ENCODE peak calls at places on chromosomes 16 and 17, in six cellular contexts. C is BJ; O is CD8-positive, alpha-beta memory T cell; L is aorta; X is astrocyte of the spinal cord; V is adipocyte. H is an unnamed sample.

GRCh38 chr17:64683791-64684190 is 21.7 kb upstream of the SMURF2 start:
- DNase-seq in O (no peak), X (peak), V (peak), C (no peak), L (no peak), H (no peak)

GRCh38 chr16:68921654-68922053 is 78.3 kb downstream of the TANGO6 start:
- DNase-seq in C (no peak), O (no peak), X (peak), V (no peak), L (no peak), H (no peak)

GRCh38 chr16:49748322-49748721 is 107.6 kb downstream of the ZNF423 start:
- DNase-seq in C (no peak), L (no peak), X (peak), V (no peak), O (no peak), H (no peak)

GRCh38 chr17:72514888-72515287 is 394.1 kb downstream of the SOX9 start:
- DNase-seq in L (no peak), X (peak), V (peak), O (no peak), C (no peak), H (no peak)

GRCh38 chr17:30429155-30429554 is 48.1 kb upstream of the GOSR1 start:
- DNase-seq in C (peak), L (no peak), X (peak), V (peak), O (no peak), H (no peak)

GRCh38 chr17:75876190-75876937 is 2.0 kb downstream of the TRIM47 start:
- DNase-seq in X (no peak), O (peak), C (no peak), V (no peak), L (peak), H (peak)

GRCh38 chr16:86455116-86455515 is 55.2 kb upstream of the FOXF1 start:
- DNase-seq in L (no peak), O (no peak), V (peak), X (peak), C (peak), H (no peak)

GRCh38 chr17:19726615-19727376 is 10.4 kb upstream of the SLC47A2 start:
- DNase-seq in C (no peak), L (no peak), V (no peak), X (no peak), O (no peak), H (no peak)

GRCh38 chr17:73431401-73432205 is 119.8 kb upstream of the CDC42EP4 start:
- DNase-seq in O (no peak), C (no peak), X (no peak), V (no peak), L (peak), H (no peak)

GRCh38 chr16:56679813-56680212 is 2.5 kb upstream of the MT1X start:
- DNase-seq in X (no peak), V (no peak), O (no peak), C (no peak), L (no peak), H (no peak)

GRCh38 chr16:74756203-74756602 is 18.4 kb downstream of the FA2H start:
- DNase-seq in X (no peak), L (peak), V (no peak), C (no peak), O (no peak), H (no peak)

GRCh38 chr16:50637716-50638602 is 43.2 kb downstream of the SNX20 start:
- DNase-seq in L (no peak), C (no peak), V (no peak), X (no peak), O (no peak), H (no peak)

GRCh38 chr17:4833941-4834501 is 881 bp downstream of the MINK1 start:
- DNase-seq in X (peak), C (no peak), O (no peak), V (peak), L (no peak), H (no peak)

GRCh38 chr17:57935833-57936807 is 19.1 kb downstream of the CUEDC1 start:
- DNase-seq in L (no peak), O (no peak), C (no peak), V (peak), X (peak), H (no peak)

GRCh38 chr17:48439875-48440505 is 10.0 kb upstream of the SKAP1 start:
- DNase-seq in X (no peak), O (peak), C (no peak), V (no peak), L (no peak), H (peak)

GRCh38 chr17:44977740-44978584 is 9.9 kb upstream of the C1QL1 start:
- DNase-seq in V (no peak), C (no peak), O (no peak), X (no peak), L (no peak), H (no peak)

GRCh38 chr16:57873218-57873617 is 70.9 kb upstream of the KIFC3 start:
- DNase-seq in X (no peak), V (no peak), O (no peak), L (no peak), C (no peak), H (no peak)

GRCh38 chr17:44653954-44654353 is 2.3 kb upstream of the MEIOC start:
- DNase-seq in O (no peak), X (no peak), C (no peak), V (no peak), L (no peak), H (no peak)

GRCh38 chr17:49229805-49230600 is 584 bp downstream of the PHOSPHO1 start:
- DNase-seq in L (peak), V (no peak), C (no peak), O (no peak), X (no peak), H (no peak)

GRCh38 chr17:64679710-64680216 is 17.7 kb upstream of the SMURF2 start:
- DNase-seq in X (peak), O (no peak), V (peak), C (peak), L (no peak), H (no peak)

GRCh38 chr16:23509763-23510153 is 536 bp downstream of the GGA2 start:
- DNase-seq in C (no peak), L (no peak), V (peak), O (peak), X (peak), H (peak)

GRCh38 chr16:65235339-65236177 is 113.7 kb upstream of the CDH11 start:
- DNase-seq in V (no peak), O (no peak), C (no peak), L (no peak), X (no peak), H (no peak)

GRCh38 chr17:77319211-77320031 is 178.7 kb downstream of the SEC14L1 start:
- DNase-seq in L (peak), X (peak), O (peak), V (peak), C (peak), H (peak)

GRCh38 chr17:43860077-43860725 is 13.2 kb downstream of the CD300LG start:
- DNase-seq in X (no peak), L (peak), V (peak), C (no peak), O (no peak), H (no peak)

GRCh38 chr17:2704031-2704889 is 7.3 kb downstream of the CLUH start:
- DNase-seq in V (no peak), X (no peak), L (peak), C (no peak), O (no peak), H (no peak)

GRCh38 chr17:11917415-11917814 is 79.9 kb downstream of the ZNF18 start:
- DNase-seq in L (no peak), C (no peak), O (no peak), V (no peak), X (no peak), H (no peak)

GRCh38 chr16:1103649-1104005 is 7.6 kb upstream of the C1QTNF8 start:
- DNase-seq in O (no peak), V (no peak), L (no peak), X (no peak), C (no peak), H (no peak)
- H3K4me3 ChIP-seq in O (no peak), V (no peak), L (no peak), X (no peak), C (no peak), H (no peak)

GRCh38 chr16:3007957-3008748 is 4.6 kb upstream of the CLDN9 start:
- DNase-seq in X (no peak), V (no peak), O (peak), C (no peak), L (no peak), H (no peak)
- H3K4me3 ChIP-seq in X (no peak), V (no peak), O (peak), C (no peak), L (no peak), H (peak)

DNA sequence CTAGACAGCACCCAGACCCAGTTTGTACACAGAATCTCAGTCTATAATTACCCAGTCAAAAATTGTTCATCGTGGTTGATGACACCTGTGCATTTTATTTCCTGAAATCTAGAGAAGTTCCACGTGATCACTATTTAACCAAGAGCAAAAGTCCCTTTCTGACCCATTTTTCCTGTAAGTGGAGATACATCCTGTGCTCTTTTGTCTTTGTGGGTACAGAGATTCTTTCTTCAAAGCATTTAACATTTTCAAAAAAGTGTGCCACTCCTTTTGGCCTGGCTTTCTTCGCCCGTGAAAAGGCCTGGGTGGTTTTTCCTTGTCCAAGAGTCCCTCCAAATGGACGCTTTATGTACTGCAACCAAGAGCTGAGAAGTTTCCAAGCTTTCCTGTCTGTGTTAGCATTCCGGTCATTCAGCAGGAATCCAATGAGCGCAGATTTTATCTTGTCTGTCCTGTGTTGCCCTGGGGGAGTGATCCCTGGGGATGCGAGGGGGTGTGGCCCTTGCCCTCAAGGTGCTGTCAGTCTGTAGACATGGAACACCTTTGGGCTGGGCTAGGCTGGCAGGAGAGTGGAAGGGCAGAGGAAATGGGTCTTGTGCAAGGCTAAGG is 161.1 kb upstream of the CACNG5 start:
- DNase-seq in L (no peak), V (peak), C (no peak), O (peak), X (peak), H (peak)
- H3K4me3 ChIP-seq in L (no peak), V (no peak), C (no peak), O (no peak), X (no peak), H (no peak)

GRCh38 chr17:42779942-42780815 is at the start of gene WNK4:
- DNase-seq in O (no peak), V (peak), C (no peak), L (no peak), X (peak), H (no peak)
- H3K4me3 ChIP-seq in O (peak), V (peak), C (peak), L (no peak), X (peak), H (no peak)

GRCh38 chr16:81403601-81404391 is 40.8 kb upstream of the CMIP start:
- DNase-seq in X (peak), L (peak), C (no peak), O (peak), V (peak), H (peak)
- H3K4me3 ChIP-seq in X (peak), L (no peak), C (peak), O (no peak), V (peak), H (peak)

GRCh38 chr17:81871387-81872120 is 417 bp upstream of the ARHGDIA start:
- DNase-seq in V (peak), O (peak), L (peak), X (peak), C (no peak), H (peak)
- H3K4me3 ChIP-seq in V (peak), O (peak), L (peak), X (peak), C (peak), H (peak)

GRCh38 chr16:16863672-16864071 is 484.7 kb downstream of the NPIPA7 start:
- DNase-seq in X (no peak), V (no peak), L (no peak), O (no peak), C (no peak), H (no peak)

GRCh38 chr16:16864536-16864935 is 485.6 kb downstream of the NPIPA7 start:
- DNase-seq in X (no peak), L (no peak), O (no peak), V (no peak), C (no peak), H (no peak)

GRCh38 chr16:16857603-16858283 is 478.8 kb downstream of the NPIPA7 start:
- DNase-seq in L (no peak), C (no peak), V (no peak), X (no peak), O (no peak), H (no peak)

GRCh38 chr16:16865374-16865773 is 486.4 kb downstream of the NPIPA7 start:
- DNase-seq in L (no peak), C (no peak), X (no peak), V (no peak), O (no peak), H (no peak)

DNA sequence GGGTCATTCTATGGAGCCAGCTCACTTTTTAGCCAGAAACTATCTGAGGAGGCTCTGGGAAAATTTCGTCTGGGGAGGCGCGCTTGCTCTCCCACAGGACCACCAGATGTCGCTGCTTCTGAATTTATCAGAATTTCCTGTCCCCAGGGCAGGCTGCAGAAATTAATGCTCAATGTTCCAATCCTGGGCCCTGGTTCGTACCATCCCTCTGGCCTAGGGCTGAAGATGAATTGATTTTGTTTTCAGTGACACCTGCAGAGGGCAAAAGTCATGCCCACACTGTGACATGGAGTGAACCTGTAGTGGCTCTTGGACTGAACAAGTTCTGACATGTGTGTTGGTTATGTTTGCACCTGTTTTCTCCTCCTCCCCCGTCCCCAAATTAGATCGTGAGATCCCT is 482.6 kb downstream of the NPIPA7 start:
- DNase-seq in L (no peak), C (no peak), O (peak), X (peak), V (peak), H (peak)
- H3K4me3 ChIP-seq in L (no peak), C (no peak), O (no peak), X (no peak), V (no peak), H (no peak)

GRCh38 chr17:39627170-39627716 is 491 bp downstream of the PPP1R1B start:
- DNase-seq in C (no peak), V (peak), X (no peak), L (no peak), O (no peak), H (no peak)

GRCh38 chr17:39629494-39629880 is 2.7 kb downstream of the PPP1R1B start:
- DNase-seq in C (no peak), X (no peak), O (no peak), L (no peak), V (no peak), H (no peak)

GRCh38 chr17:39626671-39627169 is at the start of gene PPP1R1B:
- DNase-seq in V (peak), X (peak), C (no peak), L (no peak), O (no peak), H (no peak)

GRCh38 chr17:39628655-39629493 is 2.1 kb downstream of the PPP1R1B start:
- DNase-seq in C (no peak), O (no peak), X (no peak), V (no peak), L (no peak), H (no peak)

DNA sequence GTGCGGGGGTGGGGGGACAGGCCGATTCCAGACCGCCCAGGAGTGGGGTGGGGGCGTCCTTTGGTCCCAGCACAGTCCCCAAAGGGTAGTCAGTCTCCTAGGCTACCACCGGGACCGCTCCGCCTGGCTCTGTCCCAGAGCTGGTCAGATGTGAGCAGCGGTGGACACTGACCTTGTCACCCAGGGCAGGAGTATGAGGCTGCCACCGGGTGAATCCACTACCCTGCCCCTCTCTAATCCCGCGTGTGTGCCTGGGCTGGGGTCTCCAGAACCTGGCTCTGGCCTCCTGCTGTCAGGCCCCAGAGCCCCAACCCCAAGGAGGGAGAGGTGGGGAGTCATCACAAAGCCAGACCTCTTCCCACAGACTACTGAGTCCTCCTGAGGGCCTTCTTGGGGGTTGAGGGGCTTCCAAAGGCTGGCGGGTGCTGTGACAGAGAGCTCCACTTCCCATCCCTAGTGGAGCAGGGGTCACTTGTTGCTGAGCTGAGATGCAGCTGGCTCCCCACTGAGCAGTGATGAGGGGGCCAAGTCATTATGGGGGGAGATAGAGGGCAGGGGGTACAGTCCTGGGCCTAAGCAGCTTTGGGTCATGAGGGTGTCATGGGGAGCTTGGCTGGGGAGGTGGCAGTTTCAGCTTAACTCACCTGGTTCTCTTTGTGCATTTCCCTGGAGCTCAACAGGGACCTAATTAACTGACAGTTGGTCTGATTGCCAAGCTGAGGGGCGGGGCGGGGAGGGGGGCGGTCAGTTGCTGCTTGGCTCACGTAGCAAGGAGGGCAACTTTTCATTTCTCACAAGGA is 1.2 kb downstream of the PPP1R1B start:
- DNase-seq in V (no peak), L (no peak), X (no peak), C (no peak), O (no peak), H (no peak)
- H3K4me3 ChIP-seq in V (peak), L (no peak), X (no peak), C (no peak), O (no peak), H (no peak)

H was measured in effector memory CD4-positive, alpha-beta T cell.